ENCODE peak calls at places on chromosomes 5 and 9, in nine cellular contexts. A is amniotic epithelial cell; K is NCI-H2081; Z is fibroblast of lung; Y is naive thymus-derived CD8-positive, alpha-beta T cell; V is fibroblast of mammary gland; G is SW480; R is neural progenitor cell; L is substantia nigra. O is an unnamed sample.

GRCh38 chr5:124630767-124631704 is 115.4 kb downstream of the ZNF608 start:
- DNase-seq in V (peak), L (no peak), K (no peak), Z (peak), G (no peak), R (no peak), Y (no peak), A (peak), O (no peak)

GRCh38 chr5:56112526-56113121 is 117.9 kb upstream of the IL6ST start:
- DNase-seq in L (no peak), V (peak), A (peak), G (no peak), Z (no peak), K (no peak), R (no peak), Y (no peak), O (no peak)

GRCh38 chr9:81053298-81054025 is 635.9 kb downstream of the TLE1 start:
- DNase-seq in Z (peak), V (no peak), R (no peak), L (no peak), A (no peak), K (no peak), Y (no peak), G (no peak), O (no peak)

GRCh38 chr5:159099049-159099760 is 511 bp downstream of the EBF1 start:
- DNase-seq in A (peak), Z (peak), R (peak), Y (peak), G (peak), L (no peak), K (peak), V (peak), O (no peak)

GRCh38 chr5:151686673-151687378 is at the start of gene SPARC:
- DNase-seq in K (no peak), Z (peak), A (peak), R (peak), V (peak), Y (no peak), L (peak), G (no peak), O (peak)

GRCh38 chr5:139677404-139678282 is 29.5 kb downstream of the CXXC5 start:
- DNase-seq in G (no peak), V (no peak), A (no peak), Z (peak), Y (no peak), K (no peak), L (no peak), R (peak), O (no peak)

GRCh38 chr5:5650242-5650641 is 227.8 kb downstream of the ICE1 start:
- DNase-seq in Y (no peak), Z (no peak), A (no peak), V (no peak), L (no peak), G (peak), K (no peak), R (no peak), O (no peak)

GRCh38 chr5:141747646-141748229 is 65.7 kb upstream of the ARAP3 start:
- DNase-seq in Y (no peak), R (no peak), V (no peak), Z (no peak), L (no peak), G (no peak), K (no peak), A (no peak), O (no peak)

GRCh38 chr9:125812403-125812802 is 65.2 kb downstream of the PBX3 start:
- DNase-seq in L (no peak), G (no peak), K (no peak), Y (no peak), R (no peak), A (no peak), V (no peak), Z (no peak), O (no peak)

GRCh38 chr5:42396111-42396510 is 27.1 kb upstream of the GHR start:
- DNase-seq in K (no peak), R (no peak), L (no peak), Y (no peak), V (no peak), G (no peak), A (no peak), Z (no peak), O (no peak)

GRCh38 chr5:1751026-1751863 is 48.4 kb downstream of the MRPL36 start:
- DNase-seq in G (peak), Y (no peak), R (no peak), Z (no peak), K (no peak), V (no peak), A (no peak), L (no peak), O (no peak)

GRCh38 chr9:84867171-84867570 is 197.6 kb downstream of the NTRK2 start:
- DNase-seq in K (no peak), A (no peak), Y (no peak), R (no peak), V (no peak), L (no peak), Z (no peak), G (no peak), O (no peak)

GRCh38 chr9:38019731-38020130 is 49.3 kb downstream of the SHB start:
- DNase-seq in L (no peak), A (no peak), V (no peak), G (no peak), K (no peak), Y (no peak), R (no peak), Z (no peak), O (no peak)

GRCh38 chr5:53023969-53024368 is 34.8 kb downstream of the ITGA2 start:
- DNase-seq in K (no peak), V (peak), Z (peak), A (peak), R (no peak), Y (no peak), L (no peak), G (no peak), O (no peak)

GRCh38 chr5:89047591-89047990 is 164.6 kb upstream of the MEF2C start:
- DNase-seq in A (peak), L (no peak), Y (no peak), V (no peak), R (no peak), Z (peak), G (peak), K (no peak), O (no peak)

GRCh38 chr5:119330367-119331183 is 25.2 kb upstream of the TNFAIP8 start:
- DNase-seq in K (no peak), Z (no peak), A (peak), G (no peak), L (no peak), V (peak), Y (no peak), R (no peak), O (no peak)

GRCh38 chr5:101102506-101102905 is 199.4 kb upstream of the ST8SIA4 start:
- DNase-seq in R (no peak), A (no peak), Y (no peak), L (no peak), G (peak), K (no peak), Z (peak), V (peak), O (no peak)

GRCh38 chr9:127388037-127388855 is 8.7 kb upstream of the SLC2A8 start:
- DNase-seq in K (no peak), L (no peak), V (peak), Y (peak), R (no peak), G (peak), Z (peak), A (peak), O (peak)

GRCh38 chr5:5165541-5166002 is 25.4 kb downstream of the ADAMTS16 start:
- DNase-seq in V (peak), Y (no peak), L (no peak), A (peak), K (no peak), Z (peak), G (no peak), R (no peak), O (no peak)

GRCh38 chr5:177071671-177072385 is 14.9 kb upstream of the FGFR4 start:
- DNase-seq in Z (peak), Y (peak), G (peak), L (peak), A (peak), K (peak), R (peak), V (peak), O (peak)